ENCODE peak calls at places on chromosomes 13 and 19, in seven cellular contexts. Y, F, I, Q, X, W and H are unnamed samples. For H3K9me3, the result is how much of the 10 kb centered on the place peaks cover.

GRCh38 chr13:106917024-106917491 is 349.1 kb upstream of the ARGLU1 start:
- DNase-seq in Q (no peak), W (no peak), F (no peak), Y (peak), I (no peak), X (no peak), H (no peak)

GRCh38 chr13:50467156-50467814 is 376.2 kb downstream of the DLEU7 start:
- DNase-seq in Q (no peak), Y (no peak), W (no peak), F (no peak), X (no peak), I (no peak), H (no peak)

GRCh38 chr19:35775298-35776101 is at the start of gene ARHGAP33:
- DNase-seq in W (peak), F (peak), Y (peak), I (peak), X (peak), Q (peak), H (peak)

GRCh38 chr19:13974073-13974472 is 21.8 kb downstream of the DCAF15 start:
- DNase-seq in F (no peak), W (no peak), X (peak), I (peak), Y (no peak), Q (peak), H (no peak)

GRCh38 chr13:46289260-46289955 is 77.7 kb downstream of the LRRC63 start:
- DNase-seq in Y (no peak), F (no peak), Q (peak), X (no peak), W (no peak), I (no peak), H (no peak)

GRCh38 chr13:63408227-63409202 is 1992.9 kb upstream of the PCDH20 start:
- DNase-seq in F (no peak), Q (no peak), W (no peak), X (no peak), Y (no peak), I (no peak), H (no peak)

GRCh38 chr13:20144141-20144850 is 16.6 kb downstream of the GJA3 start:
- DNase-seq in W (no peak), F (no peak), Y (no peak), X (no peak), Q (no peak), I (no peak), H (no peak)

GRCh38 chr13:28425796-28426195 is 69.1 kb downstream of the FLT1 start:
- DNase-seq in W (no peak), I (no peak), Q (no peak), X (no peak), Y (no peak), F (no peak), H (no peak)

GRCh38 chr13:112442483-112443090 is 66.4 kb downstream of the SPACA7 start:
- DNase-seq in F (no peak), Y (no peak), W (no peak), X (no peak), I (no peak), Q (no peak), H (no peak)

GRCh38 chr13:77859450-77859849 is 59.2 kb downstream of the EDNRB start:
- DNase-seq in I (no peak), F (no peak), X (no peak), W (no peak), Q (no peak), Y (no peak), H (no peak)

GRCh38 chr19:29927944-29928669 is 13.9 kb upstream of the URI1 start:
- DNase-seq in I (no peak), W (no peak), F (no peak), X (no peak), Q (no peak), Y (no peak), H (no peak)

GRCh38 chr19:29923653-29924052 is 18.4 kb upstream of the URI1 start:
- DNase-seq in Y (no peak), I (no peak), Q (no peak), X (no peak), W (no peak), F (no peak), H (no peak)

GRCh38 chr19:29926801-29927200 is 15.2 kb upstream of the URI1 start:
- DNase-seq in W (no peak), X (no peak), I (no peak), Q (no peak), Y (no peak), F (no peak), H (no peak)

GRCh38 chr19:29926031-29926430 is 16.0 kb upstream of the URI1 start:
- DNase-seq in Y (no peak), X (no peak), F (no peak), I (no peak), W (no peak), Q (no peak), H (no peak)

GRCh38 chr19:29928831-29929230 is 13.2 kb upstream of the URI1 start:
- DNase-seq in W (no peak), I (no peak), Y (no peak), Q (no peak), X (no peak), F (no peak), H (no peak)
- H3K27ac ChIP-seq in W (no peak), I (no peak), Y (no peak), Q (no peak), X (no peak), F (no peak), H (no peak)

GRCh38 chr19:58020985-58021384 is 12.8 kb upstream of the ZSCAN1 start:
- DNase-seq in I (no peak), W (no peak), F (no peak), Q (no peak), X (no peak), Y (no peak), H (no peak)

GRCh38 chr19:58021541-58022282 is 12.1 kb upstream of the ZSCAN1 start:
- DNase-seq in W (peak), Q (no peak), Y (no peak), F (peak), X (no peak), I (peak), H (peak)

GRCh38 chr19:58022283-58022660 is 11.6 kb upstream of the ZSCAN1 start:
- DNase-seq in I (no peak), W (no peak), F (no peak), X (no peak), Q (no peak), Y (no peak), H (no peak)

GRCh38 chr19:58024661-58025060 is 9.2 kb upstream of the ZSCAN1 start:
- DNase-seq in I (no peak), X (no peak), W (no peak), Y (no peak), F (no peak), Q (no peak), H (no peak)

DNA sequence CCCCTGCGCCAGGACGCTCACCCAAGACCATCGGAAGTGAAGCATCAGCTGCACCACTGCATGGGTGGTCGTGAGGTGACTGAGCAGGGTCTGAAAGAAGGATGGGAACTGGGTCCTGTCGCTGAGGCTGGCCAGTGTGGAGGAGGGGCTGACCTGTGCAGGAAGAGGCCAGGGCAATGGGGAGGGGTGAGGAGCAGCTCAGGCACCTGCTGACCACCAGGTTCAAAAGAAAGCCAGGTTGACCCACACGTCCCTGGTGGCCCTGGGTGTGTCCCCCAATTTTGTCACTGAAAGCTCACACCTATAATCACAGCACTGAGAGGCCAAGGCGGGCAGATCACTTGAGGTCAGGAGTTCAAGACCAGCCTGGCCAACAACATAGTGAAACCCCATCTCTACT is 13.7 kb upstream of the ZSCAN1 start:
- DNase-seq in F (no peak), Q (no peak), W (no peak), X (no peak), Y (no peak), I (no peak), H (no peak)
- H3K9me3 ChIP-seq in F (under half), Q (half or more), W (under half), X (under half), Y (under half), I (under half), H (under half)

DNA sequence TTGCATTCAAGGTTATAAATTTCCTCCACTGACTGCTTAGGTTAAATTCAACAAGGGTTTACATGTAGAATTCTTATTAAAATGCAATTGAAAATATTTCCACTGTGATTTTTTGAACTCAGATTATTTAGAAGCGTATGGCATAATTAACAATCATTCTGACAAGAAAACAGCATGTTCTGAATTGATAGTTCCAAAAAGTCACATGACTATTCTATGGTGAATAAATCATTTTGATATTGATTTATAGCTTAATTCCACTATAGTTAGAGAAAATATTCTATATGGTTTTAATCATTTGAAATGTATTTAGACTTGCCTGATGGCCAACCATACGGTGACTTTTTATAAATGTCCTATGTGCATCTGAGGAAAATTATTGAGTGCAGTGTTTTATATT is 3.0 kb downstream of the ZNF577 start:
- DNase-seq in W (no peak), X (no peak), F (no peak), Y (no peak), Q (no peak), I (no peak), H (no peak)
- H3K27ac ChIP-seq in W (no peak), X (no peak), F (no peak), Y (no peak), Q (no peak), I (no peak), H (no peak)

GRCh38 chr19:56547535-56547934 is 8.8 kb downstream of the ZFP28 start:
- DNase-seq in F (no peak), Y (no peak), Q (no peak), X (no peak), W (no peak), I (no peak), H (no peak)
- H3K9me3 ChIP-seq in F (half or more), Y (under half), Q (half or more), X (under half), W (under half), I (under half), H (half or more)

DNA sequence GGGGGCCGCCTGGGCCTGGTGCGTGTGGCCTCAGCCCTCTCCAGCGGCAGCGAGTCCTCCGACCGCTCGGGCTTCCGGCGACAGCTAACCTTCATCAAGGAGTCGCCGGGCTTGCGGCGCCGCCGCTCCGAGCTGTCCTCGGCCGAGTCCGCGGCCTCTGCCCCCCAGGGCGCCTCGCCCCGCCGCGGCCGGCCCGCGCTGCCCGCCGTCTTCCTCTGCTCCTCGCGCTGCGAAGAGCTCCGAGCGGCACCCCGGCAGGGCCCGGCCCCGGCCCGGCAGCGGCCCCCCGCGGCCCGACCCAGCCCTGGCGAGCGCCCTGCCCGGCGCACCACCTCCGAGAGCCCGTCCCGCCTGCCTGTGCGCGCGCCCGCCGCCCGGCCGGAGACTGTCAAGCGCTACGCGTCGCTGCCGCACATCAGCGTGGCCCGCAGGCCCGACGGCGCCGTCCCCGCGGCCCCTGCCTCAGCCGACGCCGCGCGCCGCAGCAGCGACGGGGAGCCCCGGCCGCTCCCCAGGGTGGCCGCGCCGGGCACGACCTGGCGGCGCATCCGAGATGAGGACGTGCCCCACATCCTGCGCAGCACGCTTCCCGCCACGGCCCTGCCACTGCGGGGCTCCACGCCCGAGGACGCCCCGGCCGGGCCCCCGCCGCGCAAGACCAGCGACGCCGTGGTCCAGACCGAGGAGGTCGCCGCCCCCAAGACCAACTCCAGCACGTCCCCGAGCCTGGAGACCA is 9.6 kb downstream of the C19orf25 start:
- DNase-seq in X (no peak), F (no peak), Q (peak), I (no peak), W (no peak), Y (no peak), H (no peak)
- H3K27ac ChIP-seq in X (no peak), F (no peak), Q (no peak), I (no peak), W (no peak), Y (no peak), H (no peak)

GRCh38 chr19:16360738-16361137 is 36.1 kb downstream of the KLF2 start:
- DNase-seq in W (no peak), F (no peak), Y (no peak), Q (no peak), I (no peak), X (no peak), H (peak)
- H3K9me3 ChIP-seq in W (under half), F (under half), Y (under half), Q (under half), I (under half), X (under half), H (under half)